ENCODE peak calls at places on chromosomes 11 and 22, in seven cellular contexts. V, Y, T, L, I, J and A are unnamed samples.
A peak's percentile ranks its signal among the peaks of the same experiment; 100 is the strongest.

GRCh38 chr22:26448334-26448733 is 19.3 kb downstream of the ASPHD2 start:
- DNase-seq in T (no peak), J (no peak), Y (no peak), V (no peak), I (no peak), L (no peak), A (no peak)

GRCh38 chr11:8101421-8101820 is 20.4 kb downstream of the TUB start:
- DNase-seq in L (no peak), I (no peak), J (no peak), T (no peak), V (peak; percentile 59), Y (no peak), A (peak; percentile 33)

GRCh38 chr11:70313945-70314344 is 43.5 kb downstream of the PPFIA1 start:
- DNase-seq in V (no peak), T (no peak), J (no peak), I (no peak), L (no peak), Y (no peak), A (no peak)

GRCh38 chr11:67118059-67118766 is 850 bp upstream of the KDM2A start:
- DNase-seq in I (peak; percentile 68), L (no peak), V (no peak), T (no peak), J (peak; percentile 78), Y (peak; percentile 51), A (peak; percentile 76)

GRCh38 chr11:50037282-50037681 is 4.6 kb downstream of the OR4C45 start:
- DNase-seq in V (no peak), Y (no peak), I (no peak), J (no peak), T (no peak), L (no peak), A (no peak)

GRCh38 chr11:43579171-43579918 is 101.2 kb upstream of the HSD17B12 start:
- DNase-seq in J (peak; percentile 79), V (no peak), Y (no peak), I (peak; percentile 60), T (no peak), L (peak; percentile 52), A (no peak)

GRCh38 chr11:44609028-44609782 is 43.7 kb downstream of the CD82 start:
- DNase-seq in L (no peak), I (peak; percentile 77), Y (no peak), T (no peak), J (no peak), V (no peak), A (no peak)

GRCh38 chr22:38455063-38455529 is at the start of gene KCNJ4:
- DNase-seq in T (no peak), V (no peak), L (no peak), J (no peak), Y (no peak), I (no peak), A (no peak)

GRCh38 chr11:123483058-123483457 is 53.0 kb downstream of the GRAMD1B start:
- DNase-seq in I (no peak), T (no peak), J (no peak), Y (no peak), V (no peak), L (no peak), A (no peak)

GRCh38 chr22:39684702-39685281 is 114.2 kb downstream of the CACNA1I start:
- DNase-seq in L (no peak), I (no peak), Y (no peak), J (no peak), V (no peak), T (no peak), A (no peak)

GRCh38 chr11:765025-765801 is 12.1 kb downstream of the GATD1 start:
- DNase-seq in L (peak; percentile 51), T (peak; percentile 35), J (peak; percentile 47), Y (no peak), V (peak; percentile 79), I (peak; percentile 77), A (peak; percentile 57)

GRCh38 chr11:46920709-46921108 is 2.4 kb upstream of the LRP4 start:
- DNase-seq in I (no peak), Y (peak; percentile 59), L (no peak), T (no peak), V (peak; percentile 77), J (no peak), A (peak; percentile 83)

GRCh38 chr11:2122222-2122906 is 16.8 kb downstream of the IGF2 start:
- DNase-seq in Y (no peak), V (no peak), T (no peak), L (no peak), I (no peak), J (peak; percentile 62), A (no peak)

GRCh38 chr11:116973270-116973669 is 125.0 kb downstream of the SIK3 start:
- DNase-seq in T (no peak), L (no peak), I (no peak), J (no peak), V (no peak), Y (no peak), A (no peak)

GRCh38 chr22:19065929-19066328 is 56.3 kb downstream of the DGCR2 start:
- DNase-seq in Y (no peak), T (no peak), I (no peak), L (no peak), J (no peak), V (peak; percentile 33), A (no peak)

GRCh38 chr11:87421422-87421821 is 383.7 kb downstream of the TMEM135 start:
- DNase-seq in I (peak; percentile 55), Y (no peak), T (peak; percentile 70), J (peak; percentile 59), V (no peak), L (peak; percentile 30), A (no peak)

GRCh38 chr11:73375830-73376167 is 400 bp upstream of the RELT start:
- DNase-seq in Y (no peak), J (no peak), T (no peak), L (no peak), V (no peak), I (no peak), A (no peak)

GRCh38 chr22:38187413-38188212 is 6.0 kb upstream of the PLA2G6 start:
- DNase-seq in V (no peak), Y (no peak), J (no peak), I (no peak), T (peak; percentile 39), L (no peak), A (no peak)

GRCh38 chr22:24391836-24392217 is 35.6 kb upstream of the ADORA2A start:
- DNase-seq in Y (no peak), J (no peak), L (no peak), T (no peak), I (no peak), V (no peak), A (no peak)

GRCh38 chr22:26642465-26643367 is 14.7 kb upstream of the MIAT start:
- DNase-seq in I (peak; percentile 88), J (peak; percentile 70), V (no peak), L (peak; percentile 67), T (no peak), Y (no peak), A (no peak)

GRCh38 chr11:1548221-1549070 is 23.6 kb downstream of the DUSP8 start:
- DNase-seq in V (peak; percentile 90), J (peak; percentile 61), T (peak; percentile 30), I (no peak), L (no peak), Y (peak; percentile 76), A (peak; percentile 89)

GRCh38 chr11:11211186-11211585 is 141.9 kb downstream of the CSNK2A3 start:
- DNase-seq in I (no peak), T (no peak), L (no peak), J (no peak), Y (no peak), V (no peak), A (no peak)

GRCh38 chr22:28882878-28883656 is at the start of gene ZNRF3:
- DNase-seq in V (peak; percentile 94), I (peak; percentile 85), J (peak; percentile 85), T (peak; percentile 88), Y (peak; percentile 90), L (peak; percentile 87), A (peak; percentile 96)

GRCh38 chr11:23124996-23125395 is 264.7 kb upstream of the CCDC179 start:
- DNase-seq in T (no peak), V (no peak), J (no peak), L (no peak), Y (no peak), I (no peak), A (no peak)

GRCh38 chr11:123478352-123478986 is 48.4 kb downstream of the GRAMD1B start:
- DNase-seq in L (no peak), J (peak; percentile 83), Y (peak; percentile 45), T (peak; percentile 60), I (peak; percentile 52), V (no peak), A (peak; percentile 30)

GRCh38 chr22:47539374-47539773 is 776.9 kb downstream of the TBC1D22A start:
- DNase-seq in J (no peak), T (no peak), Y (no peak), L (no peak), I (no peak), V (no peak), A (no peak)

GRCh38 chr11:13276454-13276851 is 1.1 kb upstream of the BMAL1 start:
- DNase-seq in V (no peak), T (no peak), I (no peak), J (no peak), Y (no peak), L (no peak), A (no peak)